ENCODE peak calls at places on chromosome 22, in five cellular contexts. One of them, this sample, is unnamed.

GRCh38 chr22:27128461-27129080 is 471.2 kb downstream of the MIAT start:
- DNase-seq in ELF-1: no peak
- DNase-seq in activated B cell treated with CpG ODN at 0.5 μM for 24 hours: no peak
- DNase-seq in epithelial cell of esophagus: no peak
- DNase-seq in stimulated activated CD4-positive, alpha-beta T cell treated with anti-CD3 and anti-CD28 coated beads, Interleukin-2, amount 100 ng/mL, for 48 hours: no peak
- DNase-seq in this sample: no peak

GRCh38 chr22:50400406-50400805 is 57.3 kb downstream of the PPP6R2 start:
- DNase-seq in ELF-1: no peak
- DNase-seq in activated B cell treated with CpG ODN at 0.5 μM for 24 hours: no peak
- DNase-seq in epithelial cell of esophagus: no peak
- DNase-seq in stimulated activated CD4-positive, alpha-beta T cell treated with anti-CD3 and anti-CD28 coated beads, Interleukin-2, amount 100 ng/mL, for 48 hours: no peak
- DNase-seq in this sample: no peak

GRCh38 chr22:40855104-40855959 is 1.1 kb downstream of the ST13 start:
- DNase-seq in ELF-1: peak
- DNase-seq in activated B cell treated with CpG ODN at 0.5 μM for 24 hours: no peak
- DNase-seq in epithelial cell of esophagus: peak
- DNase-seq in stimulated activated CD4-positive, alpha-beta T cell treated with anti-CD3 and anti-CD28 coated beads, Interleukin-2, amount 100 ng/mL, for 48 hours: no peak
- DNase-seq in this sample: no peak

GRCh38 chr22:42412744-42413220 is 19.4 kb downstream of the NFAM1 start:
- DNase-seq in ELF-1: peak
- DNase-seq in activated B cell treated with CpG ODN at 0.5 μM for 24 hours: no peak
- DNase-seq in epithelial cell of esophagus: no peak
- DNase-seq in stimulated activated CD4-positive, alpha-beta T cell treated with anti-CD3 and anti-CD28 coated beads, Interleukin-2, amount 100 ng/mL, for 48 hours: no peak
- DNase-seq in this sample: no peak

GRCh38 chr22:22877523-22878210 is 9.9 kb upstream of the IGLL5 start:
- DNase-seq in ELF-1: peak
- DNase-seq in activated B cell treated with CpG ODN at 0.5 μM for 24 hours: no peak
- DNase-seq in epithelial cell of esophagus: peak
- DNase-seq in stimulated activated CD4-positive, alpha-beta T cell treated with anti-CD3 and anti-CD28 coated beads, Interleukin-2, amount 100 ng/mL, for 48 hours: peak
- DNase-seq in this sample: peak

GRCh38 chr22:37626144-37626543 is 13.3 kb upstream of the SH3BP1 start:
- DNase-seq in ELF-1: no peak
- DNase-seq in activated B cell treated with CpG ODN at 0.5 μM for 24 hours: no peak
- DNase-seq in epithelial cell of esophagus: no peak
- DNase-seq in stimulated activated CD4-positive, alpha-beta T cell treated with anti-CD3 and anti-CD28 coated beads, Interleukin-2, amount 100 ng/mL, for 48 hours: no peak
- DNase-seq in this sample: no peak

GRCh38 chr22:39381930-39382329 is 17.6 kb upstream of the TAB1 start:
- DNase-seq in ELF-1: no peak
- DNase-seq in activated B cell treated with CpG ODN at 0.5 μM for 24 hours: no peak
- DNase-seq in epithelial cell of esophagus: no peak
- DNase-seq in stimulated activated CD4-positive, alpha-beta T cell treated with anti-CD3 and anti-CD28 coated beads, Interleukin-2, amount 100 ng/mL, for 48 hours: no peak
- DNase-seq in this sample: no peak

GRCh38 chr22:22074634-22075381 is 92.2 kb upstream of the TOP3B start:
- DNase-seq in ELF-1: no peak
- DNase-seq in activated B cell treated with CpG ODN at 0.5 μM for 24 hours: no peak
- DNase-seq in epithelial cell of esophagus: peak
- DNase-seq in stimulated activated CD4-positive, alpha-beta T cell treated with anti-CD3 and anti-CD28 coated beads, Interleukin-2, amount 100 ng/mL, for 48 hours: no peak
- DNase-seq in this sample: no peak

GRCh38 chr22:42990131-42990838 is 24.7 kb downstream of the PACSIN2 start:
- DNase-seq in ELF-1: peak
- DNase-seq in activated B cell treated with CpG ODN at 0.5 μM for 24 hours: no peak
- DNase-seq in epithelial cell of esophagus: peak
- DNase-seq in stimulated activated CD4-positive, alpha-beta T cell treated with anti-CD3 and anti-CD28 coated beads, Interleukin-2, amount 100 ng/mL, for 48 hours: no peak
- DNase-seq in this sample: no peak

GRCh38 chr22:27987557-27987956 is 68.5 kb upstream of the PITPNB start:
- DNase-seq in ELF-1: peak
- DNase-seq in activated B cell treated with CpG ODN at 0.5 μM for 24 hours: no peak
- DNase-seq in epithelial cell of esophagus: no peak
- DNase-seq in stimulated activated CD4-positive, alpha-beta T cell treated with anti-CD3 and anti-CD28 coated beads, Interleukin-2, amount 100 ng/mL, for 48 hours: no peak
- DNase-seq in this sample: peak

GRCh38 chr22:46012881-46013281 is 35.9 kb upstream of the WNT7B start:
- DNase-seq in ELF-1: no peak
- DNase-seq in activated B cell treated with CpG ODN at 0.5 μM for 24 hours: no peak
- DNase-seq in epithelial cell of esophagus: no peak
- DNase-seq in stimulated activated CD4-positive, alpha-beta T cell treated with anti-CD3 and anti-CD28 coated beads, Interleukin-2, amount 100 ng/mL, for 48 hours: no peak
- DNase-seq in this sample: no peak

GRCh38 chr22:27686534-27686933 is 115.0 kb downstream of the MN1 start:
- DNase-seq in ELF-1: peak
- DNase-seq in activated B cell treated with CpG ODN at 0.5 μM for 24 hours: no peak
- DNase-seq in epithelial cell of esophagus: peak
- DNase-seq in stimulated activated CD4-positive, alpha-beta T cell treated with anti-CD3 and anti-CD28 coated beads, Interleukin-2, amount 100 ng/mL, for 48 hours: no peak
- DNase-seq in this sample: peak

GRCh38 chr22:46213052-46213451 is 37.0 kb downstream of the CDPF1 start:
- DNase-seq in ELF-1: no peak
- DNase-seq in activated B cell treated with CpG ODN at 0.5 μM for 24 hours: no peak
- DNase-seq in epithelial cell of esophagus: peak
- DNase-seq in stimulated activated CD4-positive, alpha-beta T cell treated with anti-CD3 and anti-CD28 coated beads, Interleukin-2, amount 100 ng/mL, for 48 hours: no peak
- DNase-seq in this sample: no peak

GRCh38 chr22:37103696-37104452 is 5.6 kb downstream of the TMPRSS6 start:
- DNase-seq in ELF-1: no peak
- DNase-seq in activated B cell treated with CpG ODN at 0.5 μM for 24 hours: no peak
- DNase-seq in epithelial cell of esophagus: no peak
- DNase-seq in stimulated activated CD4-positive, alpha-beta T cell treated with anti-CD3 and anti-CD28 coated beads, Interleukin-2, amount 100 ng/mL, for 48 hours: no peak
- DNase-seq in this sample: no peak

GRCh38 chr22:38696606-38697005 is 4.1 kb downstream of the JOSD1 start:
- DNase-seq in ELF-1: no peak
- DNase-seq in activated B cell treated with CpG ODN at 0.5 μM for 24 hours: no peak
- DNase-seq in epithelial cell of esophagus: peak
- DNase-seq in stimulated activated CD4-positive, alpha-beta T cell treated with anti-CD3 and anti-CD28 coated beads, Interleukin-2, amount 100 ng/mL, for 48 hours: no peak
- DNase-seq in this sample: no peak

GRCh38 chr22:49968313-49968830 is 7.8 kb downstream of the PIM3 start:
- DNase-seq in ELF-1: peak
- DNase-seq in activated B cell treated with CpG ODN at 0.5 μM for 24 hours: peak
- DNase-seq in epithelial cell of esophagus: no peak
- DNase-seq in stimulated activated CD4-positive, alpha-beta T cell treated with anti-CD3 and anti-CD28 coated beads, Interleukin-2, amount 100 ng/mL, for 48 hours: no peak
- DNase-seq in this sample: no peak

GRCh38 chr22:29511126-29511854 is 31.3 kb downstream of the NEFH start:
- DNase-seq in ELF-1: no peak
- DNase-seq in activated B cell treated with CpG ODN at 0.5 μM for 24 hours: no peak
- DNase-seq in epithelial cell of esophagus: peak
- DNase-seq in stimulated activated CD4-positive, alpha-beta T cell treated with anti-CD3 and anti-CD28 coated beads, Interleukin-2, amount 100 ng/mL, for 48 hours: no peak
- DNase-seq in this sample: no peak

GRCh38 chr22:27754247-27754887 is 47.2 kb downstream of the MN1 start:
- DNase-seq in ELF-1: no peak
- DNase-seq in activated B cell treated with CpG ODN at 0.5 μM for 24 hours: no peak
- DNase-seq in epithelial cell of esophagus: peak
- DNase-seq in stimulated activated CD4-positive, alpha-beta T cell treated with anti-CD3 and anti-CD28 coated beads, Interleukin-2, amount 100 ng/mL, for 48 hours: no peak
- DNase-seq in this sample: no peak

GRCh38 chr22:21735198-21736083 is at the start of gene YPEL1:
- DNase-seq in ELF-1: peak
- DNase-seq in activated B cell treated with CpG ODN at 0.5 μM for 24 hours: peak
- DNase-seq in epithelial cell of esophagus: peak
- DNase-seq in stimulated activated CD4-positive, alpha-beta T cell treated with anti-CD3 and anti-CD28 coated beads, Interleukin-2, amount 100 ng/mL, for 48 hours: peak
- DNase-seq in this sample: peak

GRCh38 chr22:42747701-42748513 is 27.2 kb upstream of the A4GALT start:
- DNase-seq in ELF-1: peak
- DNase-seq in activated B cell treated with CpG ODN at 0.5 μM for 24 hours: no peak
- DNase-seq in epithelial cell of esophagus: peak
- DNase-seq in stimulated activated CD4-positive, alpha-beta T cell treated with anti-CD3 and anti-CD28 coated beads, Interleukin-2, amount 100 ng/mL, for 48 hours: no peak
- DNase-seq in this sample: no peak

GRCh38 chr22:44692662-44693007 is 9.4 kb upstream of the PRR5 start:
- DNase-seq in ELF-1: no peak
- DNase-seq in activated B cell treated with CpG ODN at 0.5 μM for 24 hours: no peak
- DNase-seq in epithelial cell of esophagus: no peak
- DNase-seq in stimulated activated CD4-positive, alpha-beta T cell treated with anti-CD3 and anti-CD28 coated beads, Interleukin-2, amount 100 ng/mL, for 48 hours: no peak
- DNase-seq in this sample: no peak

GRCh38 chr22:41369837-41370236 is 11.9 kb upstream of the TEF start:
- DNase-seq in ELF-1: no peak
- DNase-seq in activated B cell treated with CpG ODN at 0.5 μM for 24 hours: no peak
- DNase-seq in epithelial cell of esophagus: no peak
- DNase-seq in stimulated activated CD4-positive, alpha-beta T cell treated with anti-CD3 and anti-CD28 coated beads, Interleukin-2, amount 100 ng/mL, for 48 hours: no peak
- DNase-seq in this sample: no peak

GRCh38 chr22:33162196-33162595 is 104.0 kb upstream of the SYN3 start:
- DNase-seq in ELF-1: no peak
- DNase-seq in activated B cell treated with CpG ODN at 0.5 μM for 24 hours: no peak
- DNase-seq in epithelial cell of esophagus: no peak
- DNase-seq in stimulated activated CD4-positive, alpha-beta T cell treated with anti-CD3 and anti-CD28 coated beads, Interleukin-2, amount 100 ng/mL, for 48 hours: no peak
- DNase-seq in this sample: no peak

GRCh38 chr22:25360891-25361645 is 141.6 kb downstream of the CRYBB2 start:
- DNase-seq in ELF-1: no peak
- DNase-seq in activated B cell treated with CpG ODN at 0.5 μM for 24 hours: no peak
- DNase-seq in epithelial cell of esophagus: no peak
- DNase-seq in stimulated activated CD4-positive, alpha-beta T cell treated with anti-CD3 and anti-CD28 coated beads, Interleukin-2, amount 100 ng/mL, for 48 hours: no peak
- DNase-seq in this sample: no peak